ENCODE peak calls at places on chromosomes 13 and 19, in five cellular contexts. Y, B, K, T and O are unnamed samples.
A peak's percentile ranks its signal among the peaks of the same experiment; 100 is the strongest.

GRCh38 chr13:32362574-32362973 is 47.3 kb downstream of the BRCA2 start:
- DNase-seq in Y (no peak), T (no peak), B (no peak), K (no peak), O (no peak)

GRCh38 chr19:49800771-49801170 is 12.3 kb downstream of the FUZ start:
- DNase-seq in T (no peak), Y (no peak), B (no peak), K (no peak), O (no peak)

GRCh38 chr19:49421039-49421877 is 2.0 kb downstream of the PTH2 start:
- DNase-seq in Y (peak; percentile 65), K (peak; percentile 17), B (peak; percentile 69), T (peak; percentile 99), O (no peak)

GRCh38 chr13:113207890-113208423 is 512 bp downstream of the PCID2 start:
- DNase-seq in K (peak; percentile 59), B (peak; percentile 63), T (peak; percentile 70), Y (peak; percentile 25), O (no peak)

GRCh38 chr19:52725528-52725961 is 9.3 kb downstream of the ZNF611 start:
- DNase-seq in K (no peak), Y (no peak), T (no peak), B (no peak), O (no peak)

GRCh38 chr19:18232540-18233223 is 6.4 kb upstream of the PDE4C start:
- DNase-seq in T (peak; percentile 92), Y (no peak), B (peak; percentile 65), K (no peak), O (no peak)

GRCh38 chr13:48975101-48975925 is at the start of gene FNDC3A:
- DNase-seq in K (peak; percentile 64), T (peak; percentile 89), Y (peak; percentile 57), B (peak; percentile 73), O (peak; percentile 32)

GRCh38 chr19:41886761-41887710 is 4.1 kb downstream of the ARHGEF1 start:
- DNase-seq in Y (no peak), B (no peak), K (no peak), T (peak; percentile 64), O (peak; percentile 72)

GRCh38 chr19:43763473-43763939 is 8.7 kb upstream of the SMG9 start:
- DNase-seq in T (no peak), Y (no peak), K (peak; percentile 45), B (no peak), O (no peak)

GRCh38 chr19:42092350-42092749 is 16.4 kb downstream of the ZNF574 start:
- DNase-seq in Y (no peak), T (peak; percentile 82), B (peak; percentile 60), K (no peak), O (no peak)

GRCh38 chr19:8370176-8371010 is 6.4 kb downstream of the ANGPTL4 start:
- DNase-seq in K (no peak), Y (no peak), B (no peak), T (no peak), O (no peak)

GRCh38 chr19:58227964-58228583 is 640 bp upstream of the ZNF544 start:
- DNase-seq in K (no peak), T (peak; percentile 28), B (no peak), Y (no peak), O (no peak)

GRCh38 chr13:78398743-78399410 is 204.5 kb downstream of the POU4F1 start:
- DNase-seq in B (no peak), K (no peak), T (no peak), Y (no peak), O (no peak)

GRCh38 chr19:10105241-10106099 is 692 bp upstream of the PPAN start:
- DNase-seq in K (no peak), Y (no peak), T (no peak), B (no peak), O (no peak)

GRCh38 chr19:15508035-15508710 is at the start of gene CYP4F22:
- DNase-seq in K (no peak), B (no peak), T (peak; percentile 27), Y (no peak), O (peak; percentile 16)

GRCh38 chr19:54209058-54209747 is 8.5 kb downstream of the RPS9 start:
- DNase-seq in Y (no peak), B (no peak), T (peak; percentile 52), K (no peak), O (no peak)

GRCh38 chr19:18300930-18301717 is 19.7 kb upstream of the JUND start:
- DNase-seq in Y (no peak), K (peak; percentile 62), B (no peak), T (no peak), O (no peak)

GRCh38 chr13:49265822-49266221 is 18.1 kb downstream of the CDADC1 start:
- DNase-seq in Y (no peak), T (no peak), B (no peak), K (peak; percentile 77), O (no peak)

GRCh38 chr19:48967346-48968178 is 2.5 kb downstream of the FTL start:
- DNase-seq in Y (no peak), B (no peak), T (no peak), K (peak; percentile 67), O (no peak)

GRCh38 chr13:32051156-32051555 is 19.6 kb downstream of the FRY start:
- DNase-seq in T (no peak), K (no peak), B (no peak), Y (no peak), O (no peak)

GRCh38 chr13:89755729-89756492 is 1591.6 kb upstream of the MIR17HG start:
- DNase-seq in K (no peak), Y (no peak), B (no peak), T (peak; percentile 22), O (no peak)

GRCh38 chr19:11379857-11380350 is 4.2 kb downstream of the EPOR start:
- DNase-seq in K (no peak), T (no peak), B (no peak), Y (no peak), O (no peak)

GRCh38 chr19:5784581-5785147 is at the start of gene PRR22:
- DNase-seq in T (no peak), K (no peak), B (no peak), Y (no peak), O (no peak)

GRCh38 chr19:48713041-48713863 is 6.3 kb downstream of the MAMSTR start:
- DNase-seq in B (peak; percentile 34), T (peak; percentile 84), K (peak; percentile 31), Y (no peak), O (no peak)

GRCh38 chr19:14405758-14406644 is 13.1 kb downstream of the DDX39A start:
- DNase-seq in B (peak; percentile 99), K (peak; percentile 73), T (peak; percentile 98), Y (peak; percentile 99), O (peak; percentile 92)

GRCh38 chr19:8065489-8066261 is 13.1 kb downstream of the CCL25 start:
- DNase-seq in B (no peak), K (no peak), T (no peak), Y (no peak), O (no peak)

GRCh38 chr19:13748169-13748884 is 16.0 kb upstream of the MRI1 start:
- DNase-seq in B (no peak), Y (no peak), K (peak; percentile 74), T (peak; percentile 43), O (no peak)

GRCh38 chr13:81636120-81636519 is 1295.2 kb upstream of the SPRY2 start:
- DNase-seq in K (no peak), Y (no peak), B (no peak), T (no peak), O (no peak)

DNA sequence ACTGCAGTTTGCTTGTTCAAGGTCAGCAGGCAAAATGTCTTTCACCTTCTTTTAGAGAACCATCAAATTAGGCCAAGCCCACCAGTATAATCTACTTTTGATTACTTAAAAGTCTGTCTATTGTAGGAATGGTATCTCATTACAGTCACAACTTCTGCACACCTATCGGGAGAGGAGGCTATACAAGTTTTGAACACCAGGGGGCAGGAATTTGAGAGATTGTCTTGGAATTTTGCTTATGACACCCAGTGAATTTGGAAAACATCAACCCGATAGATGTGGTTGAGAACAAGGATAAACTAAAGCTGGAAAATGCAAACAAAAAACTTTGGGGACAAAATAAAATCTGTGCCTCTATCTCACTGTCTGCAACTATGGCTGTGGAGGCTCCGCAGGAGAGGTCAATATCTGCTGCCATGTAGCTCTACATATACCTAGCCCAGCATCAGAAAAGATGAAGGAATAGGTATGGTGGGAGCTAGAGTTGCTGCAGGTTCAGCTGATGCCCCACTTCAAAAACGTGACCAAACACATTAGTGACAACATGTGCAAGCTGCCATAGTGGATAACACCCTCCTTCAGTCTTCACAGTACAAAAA is 1299.2 kb upstream of the SPRY2 start:
- DNase-seq in B (peak; percentile 8), Y (no peak), T (peak; percentile 36), K (no peak), O (no peak)
- TF ChIP-seq CTCF in B (peak; percentile 73), Y (peak; percentile 43), T (peak; percentile 64), K (no peak), O (no peak)

GRCh38 chr19:771332-771785 is 20.4 kb downstream of the MISP start:
- DNase-seq in Y (no peak), B (peak; percentile 69), T (peak; percentile 62), K (peak; percentile 43), O (no peak)
- TF ChIP-seq CTCF in Y (peak; percentile 45), B (peak; percentile 48), T (peak; percentile 66), K (peak; percentile 57), O (no peak)

GRCh38 chr19:29263305-29264080 is 50.5 kb upstream of the UQCRFS1 start:
- DNase-seq in T (peak; percentile 78), K (peak; percentile 17), Y (peak; percentile 46), B (peak; percentile 77), O (peak; percentile 68)

GRCh38 chr19:29259153-29259552 is 46.2 kb upstream of the UQCRFS1 start:
- DNase-seq in T (peak; percentile 32), K (no peak), B (no peak), Y (no peak), O (no peak)

GRCh38 chr19:29262085-29262484 is 49.1 kb upstream of the UQCRFS1 start:
- DNase-seq in T (no peak), K (no peak), B (no peak), Y (no peak), O (no peak)

GRCh38 chr19:29259867-29260281 is 46.9 kb upstream of the UQCRFS1 start:
- DNase-seq in K (no peak), B (no peak), Y (no peak), T (no peak), O (no peak)

GRCh38 chr19:29260477-29261317 is 47.7 kb upstream of the UQCRFS1 start:
- DNase-seq in B (peak; percentile 57), Y (peak; percentile 23), T (peak; percentile 75), K (peak; percentile 4), O (no peak)
- TF ChIP-seq CTCF in B (peak; percentile 70), Y (peak; percentile 65), T (peak; percentile 69), K (peak; percentile 33), O (peak; percentile 14)

GRCh38 chr13:94234766-94235165 is 244.7 kb downstream of the DCT start:
- DNase-seq in K (no peak), T (no peak), Y (no peak), B (no peak), O (no peak)

GRCh38 chr13:94232161-94232560 is 247.3 kb downstream of the DCT start:
- DNase-seq in Y (no peak), T (no peak), K (no peak), B (no peak), O (no peak)

GRCh38 chr13:94232956-94233355 is 246.5 kb downstream of the DCT start:
- DNase-seq in B (no peak), T (no peak), Y (no peak), K (no peak), O (no peak)

GRCh38 chr13:94233401-94233800 is 246.1 kb downstream of the DCT start:
- DNase-seq in Y (no peak), B (no peak), T (no peak), K (peak; percentile 96), O (no peak)

DNA sequence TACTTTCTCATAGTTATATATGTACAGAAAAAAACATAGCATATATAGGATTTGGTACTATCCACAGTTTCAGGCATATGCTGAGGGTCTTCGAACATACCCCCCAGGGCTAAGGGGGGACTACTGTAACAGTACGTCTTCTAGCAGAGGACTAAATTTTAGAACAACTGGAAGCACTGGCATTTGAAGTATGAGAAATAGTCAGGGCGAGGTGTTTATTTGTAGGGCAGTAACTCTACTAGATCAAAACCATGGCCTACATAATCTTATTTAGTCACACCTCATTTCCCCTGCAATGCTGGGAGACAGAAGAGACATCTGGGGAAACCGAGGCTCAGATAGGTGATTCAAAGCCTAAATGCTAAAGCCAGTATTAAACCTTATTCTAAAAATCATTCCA is 245.7 kb downstream of the DCT start:
- DNase-seq in T (no peak), B (no peak), Y (no peak), K (no peak), O (no peak)
- TF ChIP-seq CTCF in T (no peak), B (no peak), Y (no peak), K (no peak), O (no peak)